ENCODE peak calls at places on chromosomes 16 and 17, in ten cellular contexts. X, V, K, J, P, E, T, D, L and R are unnamed samples.

GRCh38 chr17:7914771-7915610 is 1.1 kb downstream of the RNF227 start:
- DNase-seq in P (no peak), T (no peak), E (peak; percentile 59), J (no peak), K (no peak), D (no peak), V (no peak), L (peak; percentile 52), X (no peak), R (no peak)

GRCh38 chr17:63600569-63601438 is at the start of gene TACO1:
- DNase-seq in L (peak; percentile 85), D (peak; percentile 88), E (peak; percentile 55), K (peak; percentile 85), J (peak; percentile 47), T (peak; percentile 96), P (peak; percentile 87), X (peak; percentile 72), V (peak; percentile 91), R (peak; percentile 79)

GRCh38 chr17:9837551-9838471 is 12.1 kb downstream of the GLP2R start:
- DNase-seq in J (no peak), X (peak; percentile 84), D (peak; percentile 47), P (no peak), T (no peak), V (peak; percentile 98), K (peak; percentile 58), E (no peak), L (peak; percentile 41), R (no peak)

GRCh38 chr17:3762922-3763776 is 37.8 kb downstream of the ITGAE start:
- DNase-seq in X (no peak), K (no peak), L (no peak), E (no peak), P (no peak), J (no peak), V (no peak), T (no peak), D (no peak), R (no peak)

GRCh38 chr17:79395046-79395445 is 215.8 kb downstream of the RBFOX3 start:
- DNase-seq in J (no peak), D (no peak), L (no peak), V (no peak), X (no peak), K (no peak), T (no peak), P (no peak), E (no peak), R (no peak)

GRCh38 chr17:70582777-70583176 is 413.4 kb downstream of the KCNJ2 start:
- DNase-seq in X (no peak), P (no peak), K (no peak), L (no peak), V (no peak), T (no peak), J (no peak), E (no peak), D (no peak), R (no peak)

GRCh38 chr17:2691069-2691871 is 20.3 kb downstream of the CLUH start:
- DNase-seq in D (peak; percentile 43), X (peak; percentile 17), E (no peak), L (peak; percentile 15), P (no peak), V (no peak), K (no peak), T (no peak), J (no peak), R (no peak)

GRCh38 chr17:29706045-29706431 is 83.3 kb upstream of the CORO6 start:
- DNase-seq in P (no peak), E (no peak), X (no peak), D (no peak), T (no peak), L (no peak), K (no peak), V (no peak), J (no peak), R (no peak)

GRCh38 chr16:85612801-85613608 is at the start of gene GSE1:
- DNase-seq in E (peak; percentile 99), K (peak; percentile 93), P (peak; percentile 94), T (peak; percentile 96), V (peak; percentile 96), X (peak; percentile 89), L (peak; percentile 94), D (peak; percentile 97), J (peak; percentile 39), R (peak; percentile 97)

GRCh38 chr16:48321307-48322036 is 63.7 kb downstream of the SIAH1 start:
- DNase-seq in L (no peak), D (no peak), V (no peak), P (no peak), K (no peak), E (no peak), T (no peak), J (no peak), X (no peak), R (no peak)

GRCh38 chr17:79892457-79893236 is 53.4 kb upstream of the CBX4 start:
- DNase-seq in D (peak; percentile 88), J (no peak), X (no peak), K (peak; percentile 31), P (no peak), T (no peak), E (peak; percentile 43), L (no peak), V (no peak), R (peak; percentile 70)

GRCh38 chr17:17580662-17581470 is 10.6 kb downstream of the PEMT start:
- DNase-seq in V (no peak), D (no peak), J (no peak), T (no peak), K (no peak), E (no peak), P (no peak), X (no peak), L (no peak), R (no peak)

GRCh38 chr16:22369221-22369811 is 5.1 kb downstream of the CDR2 start:
- DNase-seq in V (peak; percentile 40), E (no peak), P (peak; percentile 71), J (no peak), T (no peak), X (no peak), K (no peak), L (no peak), D (no peak), R (no peak)

GRCh38 chr17:10879110-10879509 is 41.2 kb upstream of the PIRT start:
- DNase-seq in D (no peak), V (peak; percentile 30), L (no peak), X (no peak), K (peak; percentile 22), E (peak; percentile 37), P (peak; percentile 7), J (no peak), T (no peak), R (no peak)

GRCh38 chr16:75038036-75038959 is 39.5 kb downstream of the ZNRF1 start:
- DNase-seq in V (no peak), J (no peak), D (no peak), T (no peak), E (no peak), P (no peak), L (no peak), X (no peak), K (no peak), R (no peak)

GRCh38 chr17:76793775-76794174 is 55.9 kb downstream of the MFSD11 start:
- DNase-seq in T (no peak), X (no peak), L (no peak), P (peak; percentile 77), V (peak; percentile 80), K (no peak), E (no peak), J (no peak), D (no peak), R (no peak)

GRCh38 chr16:24482681-24483202 is 56.6 kb upstream of the RBBP6 start:
- DNase-seq in V (no peak), T (no peak), K (no peak), X (no peak), E (no peak), D (no peak), J (no peak), P (no peak), L (no peak), R (no peak)

DNA sequence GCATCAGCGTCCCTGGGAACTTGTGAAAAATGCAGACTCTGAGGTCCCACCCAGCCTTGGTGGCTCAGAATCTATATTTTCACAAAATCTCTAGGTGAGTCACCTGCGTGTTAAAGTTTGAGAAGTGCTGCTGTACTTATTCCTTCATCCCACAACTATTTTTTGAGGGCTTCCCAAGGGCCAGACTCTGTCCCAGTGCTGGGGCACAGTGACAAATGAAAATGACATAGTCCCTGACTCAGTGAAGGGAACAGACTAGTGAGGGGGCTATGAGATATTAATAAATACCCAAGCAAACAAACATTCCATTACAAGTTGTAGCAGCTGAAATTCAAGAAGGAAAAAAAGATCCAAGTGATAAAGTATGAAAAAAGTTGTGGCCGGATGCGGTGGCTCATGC is 9.9 kb upstream of the EMP2 start:
- DNase-seq in D (no peak), V (no peak), E (no peak), J (no peak), X (no peak), L (no peak), P (no peak), T (no peak), K (no peak), R (no peak)
- H3K4me3 ChIP-seq in D (no peak overlapping the region), V (no peak overlapping the region), E (no peak overlapping the region), J (no peak overlapping the region), X (no peak overlapping the region), L (no peak overlapping the region), P (no peak overlapping the region), T (no peak overlapping the region), K (no peak overlapping the region), R (no peak overlapping the region)

DNA sequence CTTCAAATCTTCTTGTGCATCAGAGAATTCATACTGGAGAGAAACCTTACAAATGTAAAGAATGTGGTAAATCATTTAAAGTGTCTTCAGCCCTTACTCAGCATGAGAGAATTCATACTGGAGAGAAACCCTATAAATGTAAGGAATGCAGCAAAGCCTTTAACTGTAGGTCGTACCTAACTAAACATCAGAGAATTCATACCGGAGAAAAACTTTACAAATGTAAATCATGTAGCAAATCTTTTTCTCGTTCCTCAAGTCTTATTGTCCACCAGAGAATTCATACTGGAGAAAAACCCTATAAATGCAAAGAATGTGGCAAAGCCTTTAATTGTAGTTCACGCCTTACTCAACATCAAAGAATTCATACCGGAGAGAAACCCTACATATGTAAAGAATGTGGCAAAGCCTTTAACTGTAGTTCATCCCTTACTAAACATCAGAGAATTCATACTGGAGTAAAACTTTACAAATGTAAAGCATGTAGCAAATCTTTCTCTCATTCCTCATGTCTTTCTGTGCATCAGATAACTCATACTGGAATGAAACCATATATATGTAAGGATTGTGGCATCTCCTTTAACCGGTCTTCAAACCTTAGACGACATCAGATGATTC is 118.5 kb upstream of the ZNF267 start:
- DNase-seq in L (no peak), K (no peak), V (peak; percentile 10), D (no peak), J (no peak), T (no peak), X (no peak), E (no peak), P (no peak), R (no peak)
- H3K9me3 ChIP-seq in L (peaks cover 96% of the 10 kb centered on the region), K (peaks cover 95% of the 10 kb centered on the region), V (peaks cover 92% of the 10 kb centered on the region), D (peaks cover 89% of the 10 kb centered on the region), J (peaks cover 93% of the 10 kb centered on the region), T (peaks cover 95% of the 10 kb centered on the region), X (peaks cover 82% of the 10 kb centered on the region), E (peaks cover 4% of the 10 kb centered on the region), P (peaks cover 71% of the 10 kb centered on the region), R (peaks cover 96% of the 10 kb centered on the region)

GRCh38 chr16:68792465-68793324 is 50.6 kb upstream of the TANGO6 start:
- DNase-seq in V (peak; percentile 47), K (no peak), X (no peak), E (no peak), P (no peak), L (no peak), T (no peak), J (no peak), D (peak; percentile 73), R (no peak)
- H3K27ac ChIP-seq in V (peak overlapping the region; percentile 86), K (no peak overlapping the region), X (no peak overlapping the region), E (peak overlapping the region; percentile 26), P (no peak overlapping the region), L (no peak overlapping the region), T (no peak overlapping the region), J (no peak overlapping the region), D (peak overlapping the region; percentile 78), R (no peak overlapping the region)

GRCh38 chr16:10918294-10919002 is 23.8 kb downstream of the DEXI start:
- DNase-seq in T (peak; percentile 99), V (peak; percentile 92), L (peak; percentile 94), D (peak; percentile 98), E (peak; percentile 91), P (peak; percentile 87), K (peak; percentile 86), X (peak; percentile 99), J (peak; percentile 96), R (no peak)
- H3K4me3 ChIP-seq in T (peak overlapping the region; percentile 27), V (no peak overlapping the region), L (peak overlapping the region; percentile 21), D (no peak overlapping the region), E (peak overlapping the region; percentile 9), P (no peak overlapping the region), K (peak overlapping the region; percentile 32), X (no peak overlapping the region), J (peak overlapping the region; percentile 61), R (no peak overlapping the region)